ENCODE peak calls at places on chromosome 2, in six cellular contexts. Z is osteocyte; L is stimulated activated CD4-positive, alpha-beta T cell treated with anti-CD3 and anti-CD28 coated beads, Interleukin-1b, Interleukin-23, amount 100 ng/mL, for 1 hour; F is astrocyte of the spinal cord; I is amniotic stem cell; S is B cell. Q is an unnamed sample.

GRCh38 chr2:70104231-70105111 is 17.2 kb downstream of the PCBP1 start:
- DNase-seq in F (peak), I (peak), L (no peak), Z (no peak), S (peak), Q (peak)

GRCh38 chr2:46008082-46008870 is 288.9 kb upstream of the EPAS1 start:
- DNase-seq in F (peak), S (no peak), Z (no peak), I (no peak), L (no peak), Q (no peak)

GRCh38 chr2:112577756-112578155 is 6.7 kb upstream of the CHCHD5 start:
- DNase-seq in S (no peak), Z (no peak), L (no peak), F (peak), I (no peak), Q (no peak)

GRCh38 chr2:70477473-70477872 is 76.2 kb downstream of the TGFA start:
- DNase-seq in S (no peak), L (no peak), F (no peak), Z (no peak), I (no peak), Q (no peak)

GRCh38 chr2:241011751-241012510 is 13.5 kb downstream of the SNED1 start:
- DNase-seq in S (peak), Z (peak), L (no peak), F (no peak), I (no peak), Q (no peak)

GRCh38 chr2:237432484-237433092 is 18.6 kb upstream of the COL6A3 start:
- DNase-seq in I (peak), S (no peak), Z (peak), L (peak), F (peak), Q (no peak)

GRCh38 chr2:23620841-23621341 is 235.9 kb downstream of the KLHL29 start:
- DNase-seq in Z (no peak), I (no peak), F (peak), S (no peak), L (no peak), Q (no peak)

GRCh38 chr2:9709539-9710285 is 78.9 kb upstream of the YWHAQ start:
- DNase-seq in F (no peak), I (no peak), L (no peak), S (no peak), Z (no peak), Q (no peak)

GRCh38 chr2:146079216-146079615 is 1559.3 kb upstream of the ZEB2 start:
- DNase-seq in Z (no peak), I (no peak), L (no peak), F (no peak), S (no peak), Q (no peak)

GRCh38 chr2:225091336-225091735 is 49.1 kb upstream of the DOCK10 start:
- DNase-seq in F (peak), Z (no peak), L (no peak), I (peak), S (no peak), Q (no peak)

GRCh38 chr2:97931118-97931850 is 64.5 kb downstream of the TMEM131 start:
- DNase-seq in Z (no peak), L (no peak), I (no peak), S (no peak), F (no peak), Q (peak)

GRCh38 chr2:74481432-74481831 is 1.4 kb downstream of the CCDC142 start:
- DNase-seq in L (no peak), S (no peak), F (no peak), Z (no peak), I (no peak), Q (no peak)

GRCh38 chr2:101566632-101567228 is 91.8 kb upstream of the RFX8 start:
- DNase-seq in F (no peak), S (no peak), L (no peak), I (no peak), Z (no peak), Q (no peak)

GRCh38 chr2:15943378-15943851 is 3.1 kb downstream of the MYCN start:
- DNase-seq in I (no peak), L (no peak), S (no peak), F (no peak), Z (no peak), Q (no peak)

GRCh38 chr2:128781166-128781887 is 462.7 kb upstream of the HS6ST1 start:
- DNase-seq in Z (peak), I (no peak), S (no peak), F (no peak), L (no peak), Q (no peak)